ENCODE peak calls at places on chromosomes 2 and 18, in six cellular contexts. R is CD8-positive, alpha-beta T cell; Q is ovary; H is fibroblast of lung; E is heart left ventricle; P is hepatocyte. T is an unnamed sample. For H3K36me3, the result is how much of the 10 kb centered on the place peaks cover.

GRCh38 chr2:53520630-53520940 is 247.0 kb upstream of the CHAC2 start:
- DNase-seq in R (no peak), Q (no peak), H (no peak), E (no peak), P (no peak), T (no peak)

GRCh38 chr18:26657618-26658581 is 109.5 kb upstream of the KCTD1 start:
- DNase-seq in R (no peak), Q (no peak), H (no peak), E (no peak), P (no peak), T (no peak)

GRCh38 chr2:230203110-230203676 is 16.6 kb downstream of the SP110 start:
- DNase-seq in R (no peak), Q (no peak), H (no peak), E (peak), P (no peak), T (no peak)

GRCh38 chr18:3411854-3412268 is 38.1 kb upstream of the TGIF1 start:
- DNase-seq in R (peak), Q (no peak), H (peak), E (peak), P (no peak), T (peak)

GRCh38 chr2:207091175-207091574 is 74.6 kb downstream of the KLF7 start:
- DNase-seq in R (no peak), Q (no peak), H (no peak), E (no peak), P (no peak), T (no peak)

GRCh38 chr18:3209859-3210569 is 9.8 kb downstream of the MYOM1 start:
- DNase-seq in R (no peak), Q (no peak), H (no peak), E (no peak), P (no peak), T (no peak)

GRCh38 chr2:187497858-187498463 is 49.9 kb upstream of the CALCRL start:
- DNase-seq in R (no peak), Q (no peak), H (no peak), E (no peak), P (no peak), T (no peak)

GRCh38 chr2:228689049-228689448 is 507.6 kb upstream of the SPHKAP start:
- DNase-seq in R (no peak), Q (no peak), H (no peak), E (no peak), P (peak), T (no peak)

GRCh38 chr2:180033993-180034894 is 27.1 kb upstream of the CWC22 start:
- DNase-seq in R (no peak), Q (no peak), H (peak), E (peak), P (peak), T (no peak)

GRCh38 chr18:49768051-49768391 is 45.3 kb downstream of the ACAA2 start:
- DNase-seq in R (no peak), Q (no peak), H (peak), E (peak), P (peak), T (peak)

GRCh38 chr2:144596074-144596871 is 76.4 kb upstream of the ZEB2 start:
- DNase-seq in R (no peak), Q (no peak), H (peak), E (no peak), P (peak), T (peak)

GRCh38 chr2:20103514-20103913 is 52.1 kb upstream of the LAPTM4A start:
- DNase-seq in R (no peak), Q (no peak), H (no peak), E (no peak), P (no peak), T (no peak)

GRCh38 chr2:239109041-239109915 is 261.4 kb downstream of the TWIST2 start:
- DNase-seq in R (no peak), Q (no peak), H (no peak), E (peak), P (peak), T (no peak)

GRCh38 chr18:71028285-71028762 is 739.5 kb downstream of the SOCS6 start:
- DNase-seq in R (no peak), Q (no peak), H (no peak), E (no peak), P (no peak), T (no peak)

GRCh38 chr2:235493402-235493774 is 455 bp upstream of the AGAP1 start:
- DNase-seq in R (no peak), Q (no peak), H (peak), E (no peak), P (no peak), T (no peak)

GRCh38 chr2:24122356-24123211 is 550 bp downstream of the PFN4 start:
- DNase-seq in R (no peak), Q (no peak), H (no peak), E (no peak), P (no peak), T (peak)

GRCh38 chr18:44325903-44326650 is 354.6 kb upstream of the SETBP1 start:
- DNase-seq in R (no peak), Q (peak), H (peak), E (peak), P (peak), T (peak)

GRCh38 chr18:56214706-56215105 is 423.7 kb downstream of the TXNL1 start:
- DNase-seq in R (no peak), Q (no peak), H (no peak), E (no peak), P (peak), T (no peak)

DNA sequence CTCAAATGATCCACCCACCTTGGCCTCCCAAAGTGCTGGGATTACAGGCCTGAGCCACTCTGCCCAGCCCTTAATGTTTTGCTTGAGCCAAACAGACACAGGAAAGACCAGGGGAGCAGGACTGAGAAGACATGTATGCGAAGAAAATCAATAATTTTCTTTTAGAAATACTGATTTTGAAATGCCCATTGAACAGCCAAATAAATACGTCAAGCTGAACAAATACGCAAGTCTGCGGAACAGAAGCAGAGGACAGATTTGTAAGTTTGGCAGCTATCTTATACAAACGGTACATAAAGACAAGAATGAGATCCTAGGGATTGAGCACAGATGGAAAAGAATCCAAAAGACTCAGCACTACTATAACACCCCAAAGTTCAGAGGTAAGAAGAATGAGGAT is 20.8 kb downstream of the SF3B1 start:
- DNase-seq in R (no peak), Q (no peak), H (no peak), E (no peak), P (no peak), T (no peak)
- H3K36me3 ChIP-seq in R (half or more), Q (under half), H (under half), E (under half), P (under half), T (half or more)

DNA sequence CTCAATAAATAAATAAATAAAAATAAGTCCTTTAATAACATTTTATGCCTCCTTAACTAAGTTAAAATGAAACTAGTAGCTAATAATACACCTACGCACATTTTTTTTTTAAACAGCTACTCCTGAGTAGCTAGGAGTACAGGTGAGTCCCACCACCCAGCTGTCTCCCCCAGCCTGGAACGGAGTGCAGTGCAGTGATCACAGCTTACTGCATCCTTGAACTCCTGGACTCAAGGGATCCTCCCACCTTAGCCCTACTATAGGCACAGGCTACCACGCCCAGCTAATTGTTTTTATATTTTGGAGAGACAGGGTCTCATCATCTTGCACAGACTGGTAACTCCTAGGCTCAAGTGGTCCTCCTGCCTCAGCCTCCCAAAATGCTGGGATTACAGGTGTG is 28.4 kb downstream of the YWHAQ start:
- DNase-seq in R (no peak), Q (no peak), H (no peak), E (no peak), P (no peak), T (no peak)
- H3K36me3 ChIP-seq in R (under half), Q (under half), H (under half), E (under half), P (under half), T (under half)

GRCh38 chr2:200477667-200478121 is 32.2 kb downstream of the KCTD18 start:
- DNase-seq in R (no peak), Q (no peak), H (no peak), E (peak), P (no peak), T (no peak)

GRCh38 chr2:200472853-200473464 is 36.9 kb downstream of the KCTD18 start:
- DNase-seq in R (no peak), Q (no peak), H (no peak), E (no peak), P (no peak), T (no peak)

GRCh38 chr2:200471928-200472645 is 37.8 kb downstream of the KCTD18 start:
- DNase-seq in R (no peak), Q (no peak), H (no peak), E (no peak), P (no peak), T (no peak)

GRCh38 chr2:200476836-200477235 is 33.0 kb downstream of the KCTD18 start:
- DNase-seq in R (no peak), Q (no peak), H (no peak), E (no peak), P (no peak), T (no peak)

DNA sequence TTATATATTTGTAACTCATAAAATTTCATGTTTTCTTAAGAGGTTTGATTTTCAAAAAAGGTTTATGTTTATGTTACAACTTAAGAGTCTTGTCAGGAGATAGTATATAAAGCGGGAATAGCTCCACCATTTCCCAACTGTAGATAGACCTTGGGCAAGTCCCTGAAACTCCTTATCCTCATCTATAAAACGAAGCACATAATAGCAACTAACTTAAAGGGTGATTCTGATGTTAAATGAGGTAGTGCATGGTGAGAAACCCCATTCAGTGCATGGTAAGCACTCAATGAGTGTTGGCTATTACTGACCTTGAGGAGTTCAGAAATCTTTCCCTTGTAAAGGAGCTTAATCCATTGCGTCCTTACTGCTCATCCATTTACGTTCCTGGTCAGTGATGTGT is 34.1 kb downstream of the KCTD18 start:
- DNase-seq in R (no peak), Q (no peak), H (no peak), E (no peak), P (no peak), T (no peak)
- H3K36me3 ChIP-seq in R (under half), Q (under half), H (under half), E (under half), P (under half), T (under half)

DNA sequence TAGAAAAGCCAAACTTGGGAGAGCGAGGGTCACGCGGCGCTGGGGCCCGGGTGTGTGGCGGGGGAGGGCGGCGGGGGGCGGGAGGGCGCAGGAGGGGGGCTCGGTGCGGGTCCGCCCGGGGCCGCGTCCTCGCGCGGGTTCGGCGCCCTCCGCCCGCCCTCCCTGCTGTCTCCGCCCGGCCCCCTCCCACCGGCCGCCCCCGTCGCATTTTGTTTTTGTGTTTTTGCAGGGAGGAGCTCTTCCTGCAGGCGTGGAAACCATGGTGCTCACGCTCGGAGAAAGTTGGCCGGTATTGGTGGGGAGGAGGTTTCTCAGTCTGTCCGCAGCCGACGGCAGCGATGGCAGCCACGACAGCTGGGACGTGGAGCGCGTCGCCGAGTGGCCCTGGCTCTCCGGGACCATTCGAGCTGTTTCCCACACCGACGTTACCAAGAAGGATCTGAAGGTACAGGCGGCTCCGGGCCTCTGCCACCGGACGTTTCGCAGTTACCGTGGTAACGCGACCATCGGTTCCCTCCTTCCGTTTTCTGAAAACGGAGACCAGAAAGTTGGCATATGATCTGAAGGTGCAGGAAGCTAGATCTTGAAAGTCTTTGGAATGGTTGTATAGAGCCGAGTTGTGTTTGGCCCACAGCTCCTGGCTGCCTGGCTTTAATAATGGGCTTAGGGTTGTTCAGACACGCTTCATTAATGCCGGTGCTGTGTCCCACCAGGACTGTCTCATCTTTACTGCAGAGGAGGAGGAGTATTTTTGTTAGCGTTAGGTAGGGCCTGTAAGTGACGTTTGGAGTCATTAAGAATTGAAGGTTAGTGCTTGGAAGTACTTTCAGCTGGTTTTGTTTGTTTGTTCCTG is 844 bp downstream of the KDM3A start:
- DNase-seq in R (peak), Q (peak), H (peak), E (peak), P (peak), T (peak)
- H3K36me3 ChIP-seq in R (under half), Q (under half), H (under half), E (under half), P (under half), T (under half)

GRCh38 chr2:27057184-27057583 is 5.7 kb downstream of the AGBL5 start:
- DNase-seq in R (no peak), Q (no peak), H (no peak), E (no peak), P (no peak), T (no peak)

GRCh38 chr2:27058210-27058609 is 6.7 kb downstream of the AGBL5 start:
- DNase-seq in R (no peak), Q (no peak), H (no peak), E (no peak), P (no peak), T (no peak)

GRCh38 chr2:27065128-27065527 is 6.3 kb downstream of the OST4 start:
- DNase-seq in R (no peak), Q (no peak), H (no peak), E (no peak), P (no peak), T (no peak)

GRCh38 chr2:27059141-27059820 is 7.8 kb downstream of the AGBL5 start:
- DNase-seq in R (no peak), Q (no peak), H (no peak), E (no peak), P (no peak), T (no peak)

DNA sequence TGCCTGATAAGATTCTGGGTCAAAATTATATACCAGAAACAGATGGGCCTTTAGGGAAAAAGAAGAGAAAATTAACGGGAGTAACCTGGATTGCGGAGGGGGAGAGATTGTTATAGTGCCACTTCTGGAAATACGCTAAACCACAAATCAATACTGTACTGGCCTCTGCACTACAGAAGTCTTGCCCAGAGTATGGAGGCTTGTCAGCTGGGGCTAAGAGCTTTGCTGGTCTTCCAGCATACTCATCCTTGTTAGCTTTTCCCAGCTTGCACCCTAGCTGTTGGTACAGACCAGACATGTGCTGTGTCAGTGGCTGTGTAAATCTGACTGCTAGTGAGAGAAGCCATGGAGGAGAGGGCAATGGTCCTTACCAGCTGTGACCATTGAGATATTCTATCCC is 8.9 kb downstream of the AGBL5 start:
- DNase-seq in R (no peak), Q (no peak), H (no peak), E (no peak), P (no peak), T (no peak)
- H3K36me3 ChIP-seq in R (under half), Q (under half), H (under half), E (under half), P (under half), T (under half)

GRCh38 chr2:241689306-241689705 is 2.7 kb upstream of the DTYMK start:
- DNase-seq in R (no peak), Q (no peak), H (no peak), E (no peak), P (no peak), T (no peak)
- H3K36me3 ChIP-seq in R (under half), Q (under half), H (under half), E (under half), P (under half), T (under half)